ENCODE peak calls at places on chromosomes 12 and 14, in seven cellular contexts. J is amniotic epithelial cell, K is H54, O is fibroblast of lung, S is NCI-H1092 treated with DMSO at 0.1 percent for 48 hours, A is AG04450, Z is M059J. T is an unnamed sample.

GRCh38 chr14:95808371-95808770 is 68.3 kb upstream of the TUNAR start:
- DNase-seq in J (no peak), K (no peak), O (no peak), S (no peak), A (no peak), Z (no peak), T (no peak)

GRCh38 chr12:70989232-70989631 is 68.7 kb upstream of the PTPRR start:
- DNase-seq in J (no peak), K (no peak), O (no peak), S (no peak), A (no peak), Z (no peak), T (no peak)

GRCh38 chr14:69643430-69644200 is 32.2 kb downstream of the SUSD6 start:
- DNase-seq in J (peak), K (peak), O (peak), S (peak), A (no peak), Z (peak), T (peak)

GRCh38 chr12:71371132-71371531 is 68.5 kb upstream of the LGR5 start:
- DNase-seq in J (peak), K (no peak), O (peak), S (no peak), A (no peak), Z (peak), T (no peak)

GRCh38 chr12:65634626-65635331 is 189.5 kb upstream of the HMGA2 start:
- DNase-seq in J (no peak), K (no peak), O (peak), S (no peak), A (no peak), Z (peak), T (no peak)

GRCh38 chr14:20427231-20428009 is 8.5 kb downstream of the KLHL33 start:
- DNase-seq in J (peak), K (peak), O (peak), S (no peak), A (peak), Z (peak), T (no peak)

GRCh38 chr12:52493172-52493571 is at the start of gene KRT6A:
- DNase-seq in J (no peak), K (no peak), O (no peak), S (no peak), A (no peak), Z (no peak), T (no peak)

GRCh38 chr14:69054030-69054429 is 74.9 kb upstream of the ACTN1 start:
- DNase-seq in J (no peak), K (no peak), O (no peak), S (no peak), A (no peak), Z (no peak), T (no peak)

GRCh38 chr12:32549675-32550079 is 129.4 kb upstream of the DNM1L start:
- DNase-seq in J (peak), K (no peak), O (peak), S (no peak), A (no peak), Z (no peak), T (no peak)

GRCh38 chr12:43795716-43796282 is 10.3 kb downstream of the TWF1 start:
- DNase-seq in J (no peak), K (no peak), O (no peak), S (no peak), A (no peak), Z (peak), T (no peak)

GRCh38 chr14:59202031-59202430 is 13.6 kb downstream of the DAAM1 start:
- DNase-seq in J (no peak), K (no peak), O (no peak), S (no peak), A (no peak), Z (no peak), T (no peak)

GRCh38 chr12:80033457-80033856 is 65.9 kb upstream of the OTOGL start:
- DNase-seq in J (peak), K (no peak), O (peak), S (no peak), A (peak), Z (peak), T (no peak)

GRCh38 chr12:122087431-122088180 is 9.1 kb downstream of the MLXIP start:
- DNase-seq in J (no peak), K (no peak), O (no peak), S (no peak), A (no peak), Z (no peak), T (no peak)

GRCh38 chr12:9649532-9649940 is 20.0 kb upstream of the CLEC2D start:
- DNase-seq in J (no peak), K (no peak), O (no peak), S (no peak), A (no peak), Z (no peak), T (no peak)

GRCh38 chr14:36020120-36021029 is 156.1 kb downstream of the PTCSC3 start:
- DNase-seq in J (no peak), K (no peak), O (no peak), S (peak), A (no peak), Z (no peak), T (no peak)

GRCh38 chr14:33925209-33925608 is 25.7 kb downstream of the EGLN3 start:
- DNase-seq in J (no peak), K (no peak), O (no peak), S (no peak), A (no peak), Z (no peak), T (no peak)

GRCh38 chr12:26798013-26798412 is 35.0 kb downstream of the ITPR2 start:
- DNase-seq in J (peak), K (no peak), O (peak), S (no peak), A (peak), Z (no peak), T (no peak)

GRCh38 chr12:91954326-91954725 is 191.3 kb downstream of the BTG1 start:
- DNase-seq in J (no peak), K (no peak), O (no peak), S (no peak), A (no peak), Z (no peak), T (no peak)

GRCh38 chr12:6241495-6241894 is 41.3 kb downstream of the CD9 start:
- DNase-seq in J (no peak), K (no peak), O (no peak), S (no peak), A (no peak), Z (no peak), T (no peak)

GRCh38 chr12:104458645-104459555 is 2.2 kb downstream of the CHST11 start:
- DNase-seq in J (peak), K (peak), O (peak), S (no peak), A (no peak), Z (peak), T (peak)

GRCh38 chr14:54114941-54115340 is 158.3 kb upstream of the BMP4 start:
- DNase-seq in J (no peak), K (no peak), O (no peak), S (no peak), A (no peak), Z (no peak), T (no peak)

GRCh38 chr14:58876613-58877012 is 238.9 kb downstream of the DACT1 start:
- DNase-seq in J (peak), K (no peak), O (no peak), S (no peak), A (no peak), Z (no peak), T (no peak)

GRCh38 chr12:112843272-112843671 is 51.7 kb downstream of the RPH3A start:
- DNase-seq in J (no peak), K (no peak), O (peak), S (peak), A (no peak), Z (peak), T (peak)

GRCh38 chr14:102991376-102991775 is 66.0 kb downstream of the CDC42BPB start:
- DNase-seq in J (no peak), K (no peak), O (no peak), S (no peak), A (no peak), Z (no peak), T (no peak)

GRCh38 chr12:115121053-115121452 is 437.1 kb upstream of the TBX3 start:
- DNase-seq in J (no peak), K (no peak), O (no peak), S (no peak), A (no peak), Z (no peak), T (no peak)

GRCh38 chr12:12999276-12999958 is 648 bp downstream of the HEBP1 start:
- DNase-seq in J (no peak), K (no peak), O (peak), S (peak), A (no peak), Z (no peak), T (no peak)

GRCh38 chr12:107287436-107288413 is 194.4 kb upstream of the CRY1 start:
- DNase-seq in J (no peak), K (peak), O (peak), S (no peak), A (no peak), Z (peak), T (no peak)

GRCh38 chr12:129659927-129660326 is 243.9 kb downstream of the TMEM132D start:
- DNase-seq in J (peak), K (no peak), O (peak), S (peak), A (no peak), Z (peak), T (no peak)

GRCh38 chr12:88544991-88545684 is 35.1 kb downstream of the KITLG start:
- DNase-seq in J (no peak), K (no peak), O (no peak), S (no peak), A (peak), Z (no peak), T (no peak)

GRCh38 chr14:93655078-93655750 is 133.1 kb downstream of the PRIMA1 start:
- DNase-seq in J (peak), K (peak), O (peak), S (peak), A (no peak), Z (peak), T (no peak)

GRCh38 chr14:58813745-58814144 is 176.0 kb downstream of the DACT1 start:
- DNase-seq in J (no peak), K (no peak), O (no peak), S (no peak), A (no peak), Z (no peak), T (no peak)

GRCh38 chr12:116299548-116300150 is 22.2 kb upstream of the MED13L start:
- DNase-seq in J (no peak), K (no peak), O (peak), S (no peak), A (no peak), Z (no peak), T (peak)

GRCh38 chr14:104342435-104343293 is 204.3 kb downstream of the KIF26A start:
- DNase-seq in J (no peak), K (no peak), O (no peak), S (no peak), A (no peak), Z (no peak), T (peak)

GRCh38 chr12:6534914-6535696 is 788 bp downstream of the GAPDH start:
- DNase-seq in J (peak), K (no peak), O (peak), S (peak), A (no peak), Z (peak), T (peak)

GRCh38 chr14:58769766-58770165 is 132.0 kb downstream of the DACT1 start:
- DNase-seq in J (no peak), K (no peak), O (no peak), S (no peak), A (no peak), Z (no peak), T (no peak)

GRCh38 chr12:108090932-108091331 is 38.2 kb upstream of the WSCD2 start:
- DNase-seq in J (no peak), K (no peak), O (no peak), S (no peak), A (no peak), Z (no peak), T (no peak)

GRCh38 chr12:7189398-7190267 is at the start of gene PEX5:
- DNase-seq in J (peak), K (peak), O (peak), S (peak), A (peak), Z (peak), T (peak)

T was measured in lower leg skin.